ENCODE peak calls at places on chromosomes 4 and X, in four cellular contexts. One of them, this sample, is unnamed. For H3K9me3, the result is how much of the 10 kb centered on the place peaks cover.

GRCh38 chr4:64518600-64518999 is 109.3 kb upstream of the TECRL start:
- DNase-seq in A549: no peak
- DNase-seq in psoas muscle: no peak
- DNase-seq in heart right ventricle: no peak
- DNase-seq in this sample: no peak

GRCh38 chr4:4417886-4418285 is 31.0 kb downstream of the NSG1 start:
- DNase-seq in psoas muscle: no peak
- DNase-seq in heart right ventricle: no peak
- DNase-seq in A549: no peak
- DNase-seq in this sample: no peak

GRCh38 chrX:49192722-49193328 is 6.7 kb upstream of the PRICKLE3 start:
- DNase-seq in heart right ventricle: no peak
- DNase-seq in A549: peak
- DNase-seq in psoas muscle: no peak
- DNase-seq in this sample: no peak

GRCh38 chr4:77586953-77587383 is 18.7 kb upstream of the CXCL13 start:
- DNase-seq in A549: peak
- DNase-seq in psoas muscle: no peak
- DNase-seq in heart right ventricle: no peak
- DNase-seq in this sample: no peak

GRCh38 chr4:90840828-90841227 is 713.6 kb downstream of the CCSER1 start:
- DNase-seq in heart right ventricle: no peak
- DNase-seq in psoas muscle: no peak
- DNase-seq in A549: no peak
- DNase-seq in this sample: no peak

GRCh38 chrX:44344194-44344593 is 722 bp upstream of the EFHC2 start:
- DNase-seq in psoas muscle: no peak
- DNase-seq in A549: no peak
- DNase-seq in heart right ventricle: peak
- DNase-seq in this sample: peak

GRCh38 chr4:102285831-102286230 is 59.5 kb downstream of the SLC39A8 start:
- DNase-seq in heart right ventricle: no peak
- DNase-seq in A549: no peak
- DNase-seq in psoas muscle: no peak
- DNase-seq in this sample: no peak

GRCh38 chrX:153516055-153516454 is 1.4 kb upstream of the ATP2B3 start:
- DNase-seq in psoas muscle: no peak
- DNase-seq in A549: no peak
- DNase-seq in heart right ventricle: no peak
- DNase-seq in this sample: no peak

GRCh38 chrX:144006811-144007210 is 122.9 kb downstream of the UBE2NL start:
- DNase-seq in A549: no peak
- DNase-seq in psoas muscle: no peak
- DNase-seq in heart right ventricle: no peak
- DNase-seq in this sample: no peak

DNA sequence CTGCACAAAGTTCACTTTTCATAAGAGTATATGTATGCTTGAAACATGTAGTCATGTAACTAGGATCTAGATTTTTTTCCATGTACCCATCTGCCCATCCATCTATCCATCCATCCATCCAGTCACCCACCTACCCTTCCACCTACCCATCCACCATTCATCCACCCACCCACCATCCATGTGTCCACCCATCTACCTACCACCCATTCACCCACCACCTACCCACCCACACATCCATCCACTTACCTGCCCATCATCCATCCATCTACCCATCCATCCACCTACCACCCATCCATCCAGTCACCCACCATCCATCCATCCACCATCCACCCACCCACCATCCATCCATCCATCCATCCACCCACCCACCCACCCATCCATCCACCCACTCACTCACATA is 121.8 kb upstream of the PSAPL1 start:
- DNase-seq in A549: no peak
- DNase-seq in heart right ventricle: no peak
- DNase-seq in psoas muscle: no peak
- DNase-seq in this sample: no peak
- H3K9me3 ChIP-seq in A549: under half
- H3K9me3 ChIP-seq in heart right ventricle: under half
- H3K9me3 ChIP-seq in psoas muscle: under half
- H3K9me3 ChIP-seq in this sample: under half

GRCh38 chr4:73222466-73223257 is 35.9 kb downstream of the ANKRD17 start:
- DNase-seq in A549: peak
- DNase-seq in heart right ventricle: no peak
- DNase-seq in psoas muscle: no peak
- DNase-seq in this sample: no peak
- H3K4me3 ChIP-seq in A549: peak
- H3K4me3 ChIP-seq in heart right ventricle: peak
- H3K4me3 ChIP-seq in psoas muscle: peak
- H3K4me3 ChIP-seq in this sample: peak

GRCh38 chrX:97844161-97844560 is 960.5 kb downstream of the RPA4 start:
- DNase-seq in psoas muscle: no peak
- DNase-seq in A549: no peak
- DNase-seq in heart right ventricle: no peak
- DNase-seq in this sample: no peak
- H3K9me3 ChIP-seq in psoas muscle: under half
- H3K9me3 ChIP-seq in A549: under half
- H3K9me3 ChIP-seq in heart right ventricle: under half
- H3K9me3 ChIP-seq in this sample: under half

GRCh38 chr4:6601661-6602250 is 26.8 kb downstream of the MAN2B2 start:
- DNase-seq in heart right ventricle: no peak
- DNase-seq in psoas muscle: no peak
- DNase-seq in A549: no peak
- DNase-seq in this sample: no peak
- H3K4me3 ChIP-seq in heart right ventricle: no peak
- H3K4me3 ChIP-seq in psoas muscle: no peak
- H3K4me3 ChIP-seq in A549: no peak
- H3K4me3 ChIP-seq in this sample: no peak

DNA sequence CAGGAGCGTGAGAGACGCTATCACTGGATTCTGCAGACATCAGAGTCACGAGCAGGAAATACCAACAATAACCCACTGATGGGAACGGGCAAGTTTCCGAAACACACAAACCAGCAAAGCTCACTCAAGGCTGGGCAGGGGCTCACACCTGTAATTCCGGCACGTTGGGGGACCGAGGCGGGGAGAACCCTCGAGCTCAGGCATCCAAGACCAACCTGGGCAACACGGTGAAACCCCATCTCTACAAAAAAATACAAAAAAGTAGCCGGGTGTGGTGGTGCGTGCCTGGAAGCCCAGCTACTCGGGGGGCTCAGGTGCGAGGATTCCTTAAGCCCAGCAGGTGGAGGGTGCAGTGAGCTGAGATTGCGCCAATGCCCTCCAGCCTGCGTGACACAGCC is 17.2 kb upstream of the GTPBP6 start:
- DNase-seq in psoas muscle: peak
- DNase-seq in heart right ventricle: no peak
- DNase-seq in A549: no peak
- DNase-seq in this sample: peak
- H3K9me3 ChIP-seq in psoas muscle: under half
- H3K9me3 ChIP-seq in heart right ventricle: under half
- H3K9me3 ChIP-seq in A549: under half
- H3K9me3 ChIP-seq in this sample: under half

GRCh38 chr4:139910106-139910505 is 243.9 kb downstream of the MAML3 start:
- DNase-seq in heart right ventricle: no peak
- DNase-seq in A549: no peak
- DNase-seq in psoas muscle: no peak
- DNase-seq in this sample: no peak

GRCh38 chr4:139913398-139913990 is 240.5 kb downstream of the MAML3 start:
- DNase-seq in psoas muscle: no peak
- DNase-seq in A549: no peak
- DNase-seq in heart right ventricle: no peak
- DNase-seq in this sample: no peak

GRCh38 chr4:139912423-139912822 is 241.6 kb downstream of the MAML3 start:
- DNase-seq in psoas muscle: no peak
- DNase-seq in A549: no peak
- DNase-seq in heart right ventricle: no peak
- DNase-seq in this sample: no peak

GRCh38 chr4:139916041-139916440 is 237.9 kb downstream of the MAML3 start:
- DNase-seq in A549: no peak
- DNase-seq in heart right ventricle: no peak
- DNase-seq in psoas muscle: no peak
- DNase-seq in this sample: no peak

GRCh38 chr4:139913995-139914394 is 240.0 kb downstream of the MAML3 start:
- DNase-seq in heart right ventricle: no peak
- DNase-seq in psoas muscle: no peak
- DNase-seq in A549: no peak
- DNase-seq in this sample: no peak
- H3K4me3 ChIP-seq in heart right ventricle: no peak
- H3K4me3 ChIP-seq in psoas muscle: no peak
- H3K4me3 ChIP-seq in A549: no peak
- H3K4me3 ChIP-seq in this sample: no peak

This sample was measured in right lobe of liver.